ENCODE peak calls at places on chromosomes 1 and 21, in seven cellular contexts. L, H, F, C, O, M and J are unnamed samples.

GRCh38 chr1:23126801-23127200 is 41.9 kb downstream of the LUZP1 start:
- DNase-seq in H (peak; percentile 60), L (no peak), C (peak; percentile 87), M (peak; percentile 71), O (no peak), F (no peak), J (peak; percentile 53)

GRCh38 chr1:164137273-164137947 is 421.6 kb upstream of the PBX1 start:
- DNase-seq in F (peak; percentile 22), L (no peak), M (no peak), H (no peak), C (no peak), O (no peak), J (no peak)

GRCh38 chr21:42550817-42551216 is 37.2 kb downstream of the SLC37A1 start:
- DNase-seq in O (no peak), C (no peak), L (no peak), M (no peak), F (no peak), H (no peak), J (no peak)

GRCh38 chr1:186843261-186843660 is 14.5 kb downstream of the PLA2G4A start:
- DNase-seq in L (no peak), H (no peak), M (no peak), O (no peak), C (no peak), F (no peak), J (no peak)

GRCh38 chr1:184289825-184290550 is 96.8 kb upstream of the C1orf21 start:
- DNase-seq in M (no peak), L (no peak), O (no peak), C (no peak), F (peak; percentile 30), H (peak; percentile 90), J (no peak)

GRCh38 chr1:1124786-1125642 is 9.1 kb upstream of the C1orf159 start:
- DNase-seq in L (no peak), O (no peak), C (no peak), F (no peak), H (no peak), M (no peak), J (no peak)

GRCh38 chr1:33263890-33264504 is 7.7 kb downstream of the ZNF362 start:
- DNase-seq in O (no peak), H (no peak), L (no peak), F (no peak), M (no peak), C (no peak), J (no peak)

GRCh38 chr1:203152158-203153034 is 23.2 kb downstream of the MYBPH start:
- DNase-seq in F (peak; percentile 60), H (peak; percentile 95), C (peak; percentile 49), O (no peak), M (peak; percentile 40), L (no peak), J (no peak)

GRCh38 chr1:115791816-115792215 is 23.3 kb upstream of the CASQ2 start:
- DNase-seq in M (no peak), H (no peak), C (no peak), F (no peak), O (no peak), L (no peak), J (no peak)

GRCh38 chr1:155379180-155379876 is 58.6 kb downstream of the RUSC1 start:
- DNase-seq in O (peak; percentile 11), L (no peak), F (no peak), H (peak; percentile 27), M (peak; percentile 6), C (peak; percentile 74), J (peak; percentile 76)

GRCh38 chr21:38831526-38832467 is 26.1 kb downstream of the ETS2 start:
- DNase-seq in H (peak; percentile 99), F (no peak), L (peak; percentile 48), C (peak; percentile 98), O (peak; percentile 37), M (peak; percentile 98), J (peak; percentile 35)

GRCh38 chr1:91791103-91791502 is 94.8 kb downstream of the TGFBR3 start:
- DNase-seq in C (no peak), F (peak; percentile 89), O (no peak), L (no peak), M (no peak), H (no peak), J (no peak)

GRCh38 chr1:41109316-41110263 is 88.1 kb upstream of the SLFNL1 start:
- DNase-seq in H (peak; percentile 96), L (no peak), C (peak; percentile 95), M (peak; percentile 91), O (peak; percentile 5), F (no peak), J (peak; percentile 87)

GRCh38 chr21:36203603-36203889 is 46.9 kb downstream of the DOP1B start:
- DNase-seq in L (no peak), C (peak; percentile 92), O (peak; percentile 61), H (peak; percentile 85), M (peak; percentile 95), F (no peak), J (peak; percentile 50)